ENCODE peak calls at places on chromosomes 6 and 20, in four cellular contexts. V, W, L and O are unnamed samples.

GRCh38 chr6:148650941-148651540 is 95.8 kb upstream of the UST start:
- DNase-seq in W (no peak), L (no peak), V (no peak), O (no peak)

GRCh38 chr20:23203310-23203709 is 117.2 kb upstream of the CD93 start:
- DNase-seq in W (no peak), V (no peak), L (no peak), O (no peak)

GRCh38 chr6:148342146-148343027 is at the start of gene SASH1:
- DNase-seq in L (peak), W (peak), V (no peak), O (peak)

GRCh38 chr6:146650799-146651481 is 52.2 kb downstream of the ADGB start:
- DNase-seq in V (no peak), W (no peak), L (no peak), O (no peak)

GRCh38 chr6:13354331-13355042 is 26.1 kb upstream of the TBC1D7 start:
- DNase-seq in V (peak), L (no peak), W (no peak), O (no peak)

GRCh38 chr6:41522780-41523548 is 23.2 kb upstream of the FOXP4 start:
- DNase-seq in V (no peak), L (no peak), W (no peak), O (no peak)

GRCh38 chr6:116060572-116061283 is at the start of gene FRK:
- DNase-seq in W (peak), V (no peak), L (peak), O (no peak)

GRCh38 chr6:22682979-22683378 is 113.6 kb downstream of the HDGFL1 start:
- DNase-seq in V (no peak), L (no peak), W (no peak), O (no peak)

GRCh38 chr6:71879016-71879415 is 7.3 kb upstream of the RIMS1 start:
- DNase-seq in L (no peak), V (no peak), W (no peak), O (no peak)

GRCh38 chr6:166627875-166628849 is 1.1 kb upstream of the RPS6KA2 start:
- DNase-seq in L (peak), W (peak), V (peak), O (peak)

GRCh38 chr6:14066782-14067406 is 50.7 kb upstream of the CD83 start:
- DNase-seq in W (peak), L (peak), V (peak), O (no peak)

GRCh38 chr6:36402481-36402880 is 15.0 kb upstream of the ETV7 start:
- DNase-seq in V (no peak), L (no peak), W (no peak), O (no peak)

GRCh38 chr6:80728340-80728739 is 621.9 kb downstream of the BCKDHB start:
- DNase-seq in L (no peak), V (no peak), W (no peak), O (no peak)

GRCh38 chr20:56422824-56423189 is 10.7 kb downstream of the CASS4 start:
- DNase-seq in W (no peak), L (no peak), V (peak), O (peak)

GRCh38 chr20:3181270-3181669 is 7.9 kb upstream of the LZTS3 start:
- DNase-seq in V (no peak), W (no peak), L (no peak), O (no peak)

GRCh38 chr6:5457036-5457435 is 195.7 kb downstream of the FARS2 start:
- DNase-seq in L (no peak), W (no peak), V (no peak), O (no peak)

GRCh38 chr6:7617954-7618764 is 28.2 kb downstream of the SNRNP48 start:
- DNase-seq in W (no peak), V (no peak), L (no peak), O (no peak)

GRCh38 chr6:39855356-39855995 is 63.3 kb downstream of the DAAM2 start:
- DNase-seq in W (no peak), V (no peak), L (no peak), O (no peak)

GRCh38 chr6:75261299-75261698 is 17.7 kb upstream of the COX7A2 start:
- DNase-seq in W (no peak), L (no peak), V (no peak), O (no peak)

GRCh38 chr6:148999921-149000589 is 253.2 kb downstream of the UST start:
- DNase-seq in W (no peak), L (no peak), V (no peak), O (no peak)

GRCh38 chr6:11143394-11144371 is 32.2 kb upstream of the ERVFRD-1 start:
- DNase-seq in L (peak), W (peak), V (peak), O (no peak)

GRCh38 chr6:30122515-30122914 is 9.6 kb upstream of the TRIM31 start:
- DNase-seq in L (no peak), W (no peak), V (no peak), O (no peak)

GRCh38 chr20:1555952-1556351 is 1.6 kb downstream of the SIRPD start:
- DNase-seq in L (no peak), V (no peak), W (no peak), O (no peak)

GRCh38 chr6:139186242-139186641 is 51.4 kb downstream of the HECA start:
- DNase-seq in L (no peak), W (no peak), V (no peak), O (no peak)

GRCh38 chr20:53079883-53080282 is 107.7 kb downstream of the TSHZ2 start:
- DNase-seq in W (no peak), V (no peak), L (peak), O (no peak)

GRCh38 chr20:61931476-61932198 is 134.0 kb downstream of the TAF4 start:
- DNase-seq in W (no peak), L (no peak), V (no peak), O (no peak)

GRCh38 chr6:100347901-100348550 is 116.7 kb downstream of the SIM1 start:
- DNase-seq in W (no peak), L (no peak), V (no peak), O (no peak)

GRCh38 chr6:85390105-85390728 is 59.7 kb upstream of the NT5E start:
- DNase-seq in V (no peak), W (no peak), L (peak), O (no peak)

GRCh38 chr20:43839793-43840199 is 74.9 kb upstream of the TOX2 start:
- DNase-seq in V (no peak), W (no peak), L (no peak), O (no peak)

GRCh38 chr6:73888050-73888449 is 192.0 kb downstream of the CD109 start:
- DNase-seq in V (no peak), W (no peak), L (no peak), O (no peak)

GRCh38 chr20:32506721-32507120 is 78.4 kb downstream of the NOL4L start:
- DNase-seq in V (no peak), W (no peak), L (no peak), O (no peak)

GRCh38 chr6:155212616-155213380 is 51.0 kb upstream of the CLDN20 start:
- DNase-seq in V (no peak), L (no peak), W (no peak), O (no peak)

GRCh38 chr6:111759836-111760785 is 113.1 kb downstream of the FYN start:
- DNase-seq in L (no peak), V (no peak), W (no peak), O (no peak)

GRCh38 chr6:44475779-44476434 is 88.4 kb downstream of the CDC5L start:
- DNase-seq in W (peak), L (peak), V (peak), O (peak)

GRCh38 chr6:277746-278145 is 14.5 kb upstream of the DUSP22 start:
- DNase-seq in L (no peak), V (no peak), W (no peak), O (no peak)

GRCh38 chr20:20664795-20665194 is 47.6 kb downstream of the RALGAPA2 start:
- DNase-seq in W (peak), L (peak), V (no peak), O (no peak)
- TF ChIP-seq MAX in W (no peak), L (no peak), V (no peak), O (no peak)

GRCh38 chr6:89239338-89239737 is 22.2 kb upstream of the GABRR1 start:
- DNase-seq in L (no peak), W (no peak), V (peak), O (peak)
- TF ChIP-seq USF2 in L (no peak), W (no peak), V (no peak), O (no peak)

DNA sequence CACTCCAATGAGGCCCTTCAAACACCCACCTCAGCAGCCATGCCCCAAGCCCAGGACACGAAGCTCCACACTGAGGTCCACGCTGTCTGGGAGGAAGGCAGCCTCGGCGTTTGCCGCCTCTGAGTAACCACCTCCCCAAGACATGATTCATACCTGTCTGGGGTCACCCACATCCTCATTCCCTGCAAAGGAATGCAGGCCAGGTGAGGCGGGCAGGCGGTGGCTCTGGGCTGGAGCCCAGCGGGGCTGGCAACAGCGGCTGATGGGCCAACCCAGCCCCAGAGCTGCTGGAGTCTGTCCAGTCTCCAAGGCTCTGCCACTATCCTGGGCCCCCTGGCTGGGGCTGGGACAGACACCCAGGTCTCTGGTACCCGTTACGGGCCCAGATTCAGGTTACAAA is 14.8 kb downstream of the PMEPA1 start:
- DNase-seq in W (no peak), V (no peak), L (no peak), O (no peak)
- TF ChIP-seq MAX in W (peak), V (no peak), L (no peak), O (no peak)

GRCh38 chr6:133571681-133572080 is 317.2 kb upstream of the TCF21 start:
- DNase-seq in L (no peak), V (no peak), W (no peak), O (no peak)

GRCh38 chr6:133567656-133568055 is 321.3 kb upstream of the TCF21 start:
- DNase-seq in W (no peak), L (no peak), V (no peak), O (no peak)

DNA sequence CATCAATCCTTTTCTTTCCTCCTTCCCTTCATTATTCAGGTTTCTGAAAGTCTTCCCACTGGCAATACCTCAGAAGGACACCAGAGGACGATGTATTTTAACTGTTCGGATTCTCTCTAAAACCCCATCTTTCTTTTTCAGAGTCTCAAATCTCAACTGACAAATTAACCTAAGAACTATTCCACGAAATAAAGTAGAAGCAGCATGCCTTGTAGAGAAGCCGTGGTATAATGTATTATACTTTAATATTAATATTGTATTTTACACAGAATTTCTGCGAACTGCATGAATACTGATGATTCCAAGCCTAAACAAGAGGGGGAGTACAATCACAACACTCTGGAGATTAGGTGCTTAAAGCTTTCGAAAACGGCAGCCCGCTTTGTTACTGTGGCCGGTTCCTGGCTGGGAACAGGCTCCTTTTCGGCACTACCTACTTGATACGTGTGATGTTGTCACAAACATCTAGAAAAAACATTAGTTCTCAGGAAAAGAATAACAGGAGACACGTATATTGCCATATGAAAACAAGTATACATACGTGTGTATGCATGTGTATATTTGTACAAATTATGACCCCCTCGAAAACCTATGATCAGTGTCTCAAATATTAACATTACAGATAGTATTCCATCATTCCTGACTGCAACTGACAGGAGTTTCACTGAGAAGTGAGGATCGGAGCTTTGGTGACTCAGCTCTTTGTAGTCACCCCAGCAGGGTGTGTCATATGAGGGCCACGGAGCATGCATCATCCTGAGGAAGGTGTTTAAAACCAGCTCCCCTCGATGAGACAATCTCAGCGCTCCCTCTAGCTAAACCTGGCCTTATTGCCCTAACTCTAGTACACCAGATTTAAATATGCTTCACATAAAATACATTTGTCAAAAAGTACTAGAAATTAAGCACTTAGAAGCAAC is 319.7 kb upstream of the TCF21 start:
- DNase-seq in L (peak), V (peak), W (peak), O (peak)
- TF ChIP-seq USF2 in L (no peak), V (no peak), W (no peak), O (no peak)

DNA sequence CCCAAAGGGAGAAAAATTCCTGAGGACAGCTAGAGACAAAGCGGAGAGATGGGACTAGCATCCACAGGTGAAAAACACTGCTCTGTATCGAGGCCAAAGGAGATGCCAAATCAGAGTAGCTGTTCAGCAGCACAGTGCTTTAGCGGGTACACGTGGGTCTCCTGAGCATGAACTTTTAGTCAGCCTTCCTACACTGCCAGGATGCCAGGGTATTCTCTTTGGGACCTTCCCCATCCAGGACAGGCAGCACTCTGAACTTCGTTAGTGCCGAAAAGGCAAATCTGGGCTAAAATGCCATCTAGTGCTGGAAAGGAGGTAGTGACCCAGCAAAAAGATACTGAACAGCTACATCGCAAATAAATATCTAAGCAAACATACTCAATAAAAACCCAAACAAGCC is 64.9 kb downstream of the C6orf58 start:
- DNase-seq in W (peak), L (peak), V (no peak), O (peak)
- TF ChIP-seq MAX in W (no peak), L (no peak), V (no peak), O (no peak)

GRCh38 chr20:40506567-40506966 is 182.5 kb downstream of the MAFB start:
- DNase-seq in L (peak), W (peak), V (peak), O (no peak)

GRCh38 chr20:40499416-40499815 is 189.6 kb downstream of the MAFB start:
- DNase-seq in W (no peak), V (no peak), L (no peak), O (no peak)

GRCh38 chr20:40497781-40498691 is 191.0 kb downstream of the MAFB start:
- DNase-seq in V (no peak), L (no peak), W (no peak), O (no peak)

DNA sequence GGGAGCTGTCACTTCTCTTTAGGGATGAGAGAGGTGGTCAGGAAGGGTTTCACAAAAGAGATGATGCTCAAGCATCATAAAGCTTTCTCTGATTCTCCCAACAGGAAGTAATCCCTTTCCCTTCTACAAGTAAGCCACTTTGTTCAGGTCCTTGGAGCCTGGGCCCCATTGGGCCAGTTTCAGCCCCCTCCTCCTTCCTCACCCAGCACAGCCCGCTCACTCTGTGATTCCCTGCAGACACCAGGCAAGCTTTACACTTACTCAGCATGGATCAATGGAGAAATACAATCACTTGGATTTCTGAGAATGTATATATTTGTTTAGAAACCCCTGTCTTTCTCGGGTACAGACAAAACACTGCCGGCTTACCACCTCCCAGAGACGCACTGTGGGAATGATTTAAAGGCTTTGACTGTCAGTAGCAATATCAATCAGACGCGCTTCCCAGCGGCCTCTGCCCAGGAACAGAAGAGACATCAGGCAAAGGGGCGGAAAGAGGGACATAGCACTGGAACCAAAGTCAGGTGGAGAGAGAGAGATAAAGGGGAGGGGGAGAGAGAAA is 186.5 kb downstream of the MAFB start:
- DNase-seq in V (no peak), L (no peak), W (no peak), O (no peak)
- TF ChIP-seq USF2 in V (no peak), L (no peak), W (no peak), O (no peak)